ENCODE peak calls at places on chromosomes 7 and 10, in six cellular contexts. A, Q, I, O, X and N are unnamed samples.

GRCh38 chr10:98389398-98389797 is 25.6 kb downstream of the PYROXD2 start:
- DNase-seq in A (no peak), Q (no peak), I (no peak), O (no peak), X (no peak), N (no peak)

GRCh38 chr10:17084989-17085725 is 44.5 kb downstream of the CUBN start:
- DNase-seq in A (peak; percentile 20), Q (no peak), I (no peak), O (no peak), X (no peak), N (no peak)

GRCh38 chr10:119496282-119496681 is 46.2 kb downstream of the RGS10 start:
- DNase-seq in A (no peak), Q (no peak), I (no peak), O (peak; percentile 61), X (no peak), N (no peak)

GRCh38 chr10:104342941-104343411 is 4.7 kb upstream of the ITPRIP start:
- DNase-seq in A (no peak), Q (no peak), I (no peak), O (no peak), X (no peak), N (no peak)

GRCh38 chr10:10160821-10161312 is 856.8 kb upstream of the CELF2 start:
- DNase-seq in A (no peak), Q (no peak), I (peak; percentile 40), O (no peak), X (no peak), N (no peak)

GRCh38 chr10:63256047-63256773 is 123.1 kb downstream of the NRBF2 start:
- DNase-seq in A (no peak), Q (no peak), I (no peak), O (no peak), X (no peak), N (no peak)

GRCh38 chr10:86047588-86047987 is 319.0 kb downstream of the GRID1 start:
- DNase-seq in A (no peak), Q (no peak), I (no peak), O (no peak), X (no peak), N (no peak)

GRCh38 chr10:131931981-131932380 is 31.2 kb downstream of the PPP2R2D start:
- DNase-seq in A (no peak), Q (no peak), I (no peak), O (no peak), X (no peak), N (no peak)

GRCh38 chr7:79495544-79496272 is 42.2 kb upstream of the MAGI2 start:
- DNase-seq in A (peak; percentile 89), Q (no peak), I (peak; percentile 45), O (no peak), X (no peak), N (no peak)